ENCODE peak calls at places on chromosomes 11 and 22, in four cellular contexts. H is sigmoid colon, J is stomach, F is pancreas. D is an unnamed sample. For H3K27me3, the result is how much of the 10 kb centered on the place peaks cover.

GRCh38 chr11:66956689-66957290 is 1.4 kb downstream of the PC start:
- DNase-seq in H (peak), J (peak), F (no peak), D (no peak)

GRCh38 chr11:79198898-79199250 is 242.0 kb downstream of the TENM4 start:
- DNase-seq in H (no peak), J (no peak), F (peak), D (no peak)

GRCh38 chr22:24421428-24421931 is 5.9 kb upstream of the ADORA2A start:
- DNase-seq in H (no peak), J (no peak), F (no peak), D (no peak)

GRCh38 chr11:47324520-47324919 is 28.0 kb downstream of the MYBPC3 start:
- DNase-seq in H (peak), J (no peak), F (no peak), D (no peak)

GRCh38 chr11:19474954-19475811 is 234.4 kb upstream of the E2F8 start:
- DNase-seq in H (no peak), J (no peak), F (no peak), D (no peak)

GRCh38 chr22:32331918-32332725 is 25.5 kb upstream of the RFPL3 start:
- DNase-seq in H (no peak), J (peak), F (no peak), D (no peak)

GRCh38 chr22:40462195-40462988 is 92.0 kb downstream of the SGSM3 start:
- DNase-seq in H (no peak), J (no peak), F (no peak), D (no peak)

GRCh38 chr11:975824-976223 is 50.2 kb downstream of the AP2A2 start:
- DNase-seq in H (no peak), J (no peak), F (no peak), D (no peak)

GRCh38 chr11:73384871-73385692 is 8.9 kb downstream of the RELT start:
- DNase-seq in H (peak), J (peak), F (no peak), D (peak)

GRCh38 chr11:124482362-124483147 is 37.1 kb upstream of the OR8B8 start:
- DNase-seq in H (no peak), J (no peak), F (no peak), D (no peak)

GRCh38 chr11:8223513-8223899 is 40.2 kb downstream of the LMO1 start:
- DNase-seq in H (no peak), J (no peak), F (no peak), D (no peak)

GRCh38 chr11:70429428-70429705 is 31.0 kb downstream of the CTTN start:
- DNase-seq in H (no peak), J (no peak), F (no peak), D (no peak)

GRCh38 chr22:18156878-18157713 is 7.1 kb downstream of the USP18 start:
- DNase-seq in H (peak), J (peak), F (peak), D (peak)

GRCh38 chr11:75522645-75523044 is 3.1 kb downstream of the GDPD5 start:
- DNase-seq in H (no peak), J (no peak), F (no peak), D (no peak)

GRCh38 chr11:57072640-57073039 is 83.9 kb downstream of the OR5AK2 start:
- DNase-seq in H (no peak), J (no peak), F (no peak), D (no peak)

GRCh38 chr11:69257838-69258658 is 35.9 kb upstream of the MYEOV start:
- DNase-seq in H (peak), J (no peak), F (no peak), D (no peak)

GRCh38 chr11:28961726-28962125 is 853.5 kb downstream of the METTL15 start:
- DNase-seq in H (no peak), J (no peak), F (no peak), D (no peak)

GRCh38 chr11:105789579-105789978 is 179.7 kb downstream of the GRIA4 start:
- DNase-seq in H (no peak), J (no peak), F (no peak), D (no peak)

GRCh38 chr22:41302016-41302767 is 867 bp downstream of the ZC3H7B start:
- DNase-seq in H (no peak), J (no peak), F (no peak), D (no peak)

GRCh38 chr11:70608568-70609314 is 210.4 kb downstream of the CTTN start:
- DNase-seq in H (no peak), J (no peak), F (no peak), D (no peak)

GRCh38 chr11:76777922-76778321 is 5.2 kb upstream of the TSKU start:
- DNase-seq in H (no peak), J (no peak), F (no peak), D (no peak)

GRCh38 chr22:19292262-19293230 is 1.0 kb upstream of the CLTCL1 start:
- DNase-seq in H (no peak), J (no peak), F (peak), D (no peak)

GRCh38 chr11:47234669-47235075 is 13.9 kb downstream of the ACP2 start:
- DNase-seq in H (peak), J (peak), F (peak), D (peak)

GRCh38 chr22:45731041-45731797 is 59.6 kb downstream of the ATXN10 start:
- DNase-seq in H (no peak), J (no peak), F (no peak), D (no peak)

GRCh38 chr11:117950999-117951961 is 22.1 kb upstream of the TMPRSS13 start:
- DNase-seq in H (no peak), J (no peak), F (no peak), D (peak)

GRCh38 chr11:78418584-78419211 is 1.1 kb upstream of the GAB2 start:
- DNase-seq in H (no peak), J (no peak), F (no peak), D (no peak)

GRCh38 chr11:8075119-8075726 is 5.8 kb upstream of the TUB start:
- DNase-seq in H (no peak), J (no peak), F (no peak), D (no peak)

GRCh38 chr22:17726561-17727243 is 47.6 kb downstream of the BID start:
- DNase-seq in H (no peak), J (no peak), F (no peak), D (no peak)

GRCh38 chr11:70233511-70233919 is 30.4 kb downstream of the FADD start:
- DNase-seq in H (no peak), J (peak), F (no peak), D (no peak)

GRCh38 chr11:2777871-2778629 is 78.3 kb upstream of the KCNQ1OT1 start:
- DNase-seq in H (peak), J (peak), F (peak), D (peak)

GRCh38 chr11:71153005-71153395 is 99.4 kb downstream of the SHANK2 start:
- DNase-seq in H (peak), J (no peak), F (peak), D (no peak)

GRCh38 chr11:133907216-133907615 is 49.6 kb downstream of the IGSF9B start:
- DNase-seq in H (no peak), J (no peak), F (no peak), D (no peak)

GRCh38 chr11:104531075-104531474 is 367.1 kb upstream of the PDGFD start:
- DNase-seq in H (no peak), J (no peak), F (no peak), D (no peak)

GRCh38 chr11:60018058-60018457 is 1.1 kb downstream of the OOSP4B start:
- DNase-seq in H (no peak), J (no peak), F (no peak), D (no peak)

GRCh38 chr11:131108780-131109179 is 192.5 kb upstream of the SNX19 start:
- DNase-seq in H (no peak), J (no peak), F (no peak), D (peak)

GRCh38 chr22:46238541-46238940 is 11.6 kb downstream of the CDPF1 start:
- DNase-seq in H (no peak), J (no peak), F (no peak), D (no peak)

GRCh38 chr22:47452184-47452583 is 689.7 kb downstream of the TBC1D22A start:
- DNase-seq in H (no peak), J (no peak), F (no peak), D (no peak)

GRCh38 chr11:122308286-122308685 is 192.3 kb upstream of the BLID start:
- DNase-seq in H (no peak), J (no peak), F (no peak), D (no peak)

GRCh38 chr11:83717551-83717950 is 431.4 kb upstream of the CCDC90B start:
- DNase-seq in H (no peak), J (no peak), F (no peak), D (no peak)

GRCh38 chr11:64723117-64723906 is at the start of gene NRXN2:
- DNase-seq in H (peak), J (peak), F (peak), D (peak)
- TF ChIP-seq CTCF in H (peak), J (peak), F (peak), D (peak)

GRCh38 chr22:22693531-22693884 is 49.1 kb downstream of the GGTLC2 start:
- DNase-seq in H (no peak), J (no peak), F (no peak), D (no peak)

GRCh38 chr22:22692707-22693530 is 48.5 kb downstream of the GGTLC2 start:
- DNase-seq in H (peak), J (peak), F (peak), D (peak)

GRCh38 chr22:22691055-22691454 is 46.6 kb downstream of the GGTLC2 start:
- DNase-seq in H (no peak), J (no peak), F (no peak), D (no peak)

GRCh38 chr22:22694106-22694505 is 49.7 kb downstream of the GGTLC2 start:
- DNase-seq in H (no peak), J (peak), F (no peak), D (no peak)

GRCh38 chr22:22691716-22692701 is 47.6 kb downstream of the GGTLC2 start:
- DNase-seq in H (peak), J (no peak), F (no peak), D (no peak)
- H3K27me3 ChIP-seq in H (under half), J (under half), F (under half), D (under half)

DNA sequence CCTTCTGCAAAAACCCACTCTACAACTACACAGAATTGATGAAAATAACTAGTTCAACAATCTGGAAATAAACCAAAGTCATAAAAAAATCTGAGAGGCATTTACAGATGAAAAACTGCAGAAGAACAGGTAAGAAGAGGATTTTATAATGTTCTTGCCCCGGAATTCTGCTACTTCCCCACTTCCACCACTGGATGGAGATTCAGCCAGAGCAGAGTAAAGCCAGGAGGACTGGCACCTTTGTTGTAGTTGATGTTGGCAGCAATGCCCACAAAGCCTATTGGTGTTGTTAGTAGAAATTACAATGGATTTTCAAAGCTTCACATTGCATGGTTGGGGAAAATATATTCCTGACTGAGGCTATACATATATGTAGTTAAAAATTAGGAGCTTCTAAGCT is 640.2 kb downstream of the LRRC4C start:
- DNase-seq in H (no peak), J (no peak), F (no peak), D (no peak)
- TF ChIP-seq CTCF in H (no peak), J (no peak), F (no peak), D (no peak)

GRCh38 chr11:10302744-10303557 is 1.9 kb upstream of the ADM start:
- DNase-seq in H (peak), J (peak), F (peak), D (peak)
- H3K27me3 ChIP-seq in H (under half), J (under half), F (under half), D (under half)

GRCh38 chr11:93484716-93485115 is 58.5 kb downstream of the SMCO4 start:
- DNase-seq in H (no peak), J (no peak), F (no peak), D (no peak)

GRCh38 chr11:93485983-93486382 is 57.2 kb downstream of the SMCO4 start:
- DNase-seq in H (no peak), J (no peak), F (no peak), D (no peak)

GRCh38 chr11:93490996-93491618 is 52.1 kb downstream of the SMCO4 start:
- DNase-seq in H (no peak), J (no peak), F (no peak), D (no peak)

GRCh38 chr11:93489841-93490240 is 53.4 kb downstream of the SMCO4 start:
- DNase-seq in H (no peak), J (no peak), F (no peak), D (no peak)

DNA sequence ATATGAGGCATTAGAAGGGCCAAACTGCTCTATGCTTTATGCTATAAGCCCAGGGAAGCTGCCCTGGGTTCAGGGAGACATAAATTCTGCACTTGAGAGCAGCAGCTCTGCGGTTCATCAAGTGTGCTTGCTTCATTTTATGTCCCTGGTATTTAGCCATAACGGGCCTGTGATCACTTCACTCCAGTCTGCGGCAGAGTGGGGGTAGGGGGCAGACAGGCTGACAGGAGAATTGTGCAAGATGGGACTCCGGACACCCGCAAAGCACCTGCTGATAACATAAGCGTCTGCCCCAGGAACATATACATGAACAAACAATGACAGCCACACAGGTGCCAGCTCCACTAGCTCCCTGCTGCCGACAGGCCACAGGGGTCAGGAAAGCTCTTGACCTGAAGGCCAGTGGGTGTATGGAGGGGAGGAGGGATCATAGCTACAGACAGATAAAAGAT is 56.1 kb downstream of the SMCO4 start:
- DNase-seq in H (peak), J (no peak), F (no peak), D (no peak)
- TF ChIP-seq CTCF in H (no peak), J (no peak), F (no peak), D (no peak)

DNA sequence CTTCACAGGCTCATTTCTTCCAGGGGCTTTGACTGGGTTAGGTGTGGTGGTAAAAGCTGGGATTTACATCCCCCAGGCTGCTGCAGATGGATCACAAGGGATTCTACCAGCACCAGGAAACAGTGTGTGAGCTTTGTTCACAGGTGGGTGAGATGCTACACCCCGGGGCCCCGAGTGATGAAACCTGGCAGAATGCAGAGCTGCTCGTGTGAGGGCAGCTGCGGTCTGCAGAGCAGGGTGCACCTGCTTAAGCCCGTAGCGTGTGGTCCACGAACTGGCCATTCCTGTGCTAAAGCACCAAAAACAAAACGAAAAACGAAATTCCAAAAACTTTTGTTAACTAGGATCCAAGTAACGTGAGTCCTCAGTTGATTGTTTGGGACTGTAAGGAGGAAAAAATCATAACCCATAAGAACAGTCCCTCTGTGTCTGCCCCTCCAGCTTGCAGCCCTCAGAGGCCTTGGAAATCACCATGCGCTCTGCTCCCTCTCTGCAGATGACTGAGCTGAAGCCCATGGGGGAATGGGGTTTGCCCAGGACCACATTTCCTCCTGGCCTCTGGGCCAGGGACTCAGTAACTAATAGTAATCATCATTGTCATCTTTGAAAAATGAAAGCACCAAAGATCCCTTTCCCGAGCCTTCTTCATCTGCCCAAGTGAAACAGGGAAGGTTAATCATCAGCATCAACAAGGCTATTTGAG is 24.6 kb downstream of the ELF5 start:
- DNase-seq in H (no peak), J (no peak), F (no peak), D (no peak)
- H3K27me3 ChIP-seq in H (under half), J (under half), F (under half), D (under half)

DNA sequence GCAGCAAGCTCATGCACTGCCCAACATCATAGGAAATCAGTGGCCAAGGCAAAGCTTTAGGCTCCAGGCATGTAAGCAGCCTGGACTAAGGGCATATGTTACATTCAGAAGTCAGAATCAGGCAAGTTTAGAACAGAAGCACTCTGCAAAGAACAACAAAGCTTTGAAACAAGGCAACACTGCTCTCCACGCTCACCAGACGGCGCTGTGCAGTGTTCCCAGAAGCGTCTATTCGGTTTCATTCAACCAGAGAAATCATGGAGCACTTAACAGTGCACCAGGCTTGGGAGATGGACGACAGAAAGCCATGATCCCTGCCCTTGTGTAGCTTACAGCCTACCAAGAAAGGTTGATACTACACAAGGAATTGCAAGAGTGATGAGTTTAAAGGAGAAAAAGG is 555.8 kb downstream of the BUD13 start:
- DNase-seq in H (no peak), J (no peak), F (peak), D (peak)
- TF ChIP-seq CTCF in H (peak), J (peak), F (peak), D (peak)

GRCh38 chr22:43375951-43376455 is 32.8 kb upstream of the SCUBE1 start:
- DNase-seq in H (no peak), J (no peak), F (no peak), D (no peak)
- H3K27me3 ChIP-seq in H (under half), J (under half), F (under half), D (under half)

D was measured in lung.